ENCODE peak calls at places on chromosomes 7 and 10, in eight cellular contexts. B, O, Z, M, E, X, Q and C are unnamed samples.

GRCh38 chr10:3720228-3721019 is 64.6 kb downstream of the KLF6 start:
- DNase-seq in B (no peak), O (peak; percentile 73), Z (peak; percentile 87), M (peak; percentile 91), E (peak; percentile 47), X (no peak), Q (peak; percentile 92), C (peak; percentile 90)

GRCh38 chr7:38171558-38172403 is 6.3 kb upstream of the STARD3NL start:
- DNase-seq in B (no peak), O (no peak), Z (no peak), M (no peak), E (no peak), X (peak; percentile 83), Q (no peak), C (peak; percentile 49)

GRCh38 chr10:117262296-117263293 is 21.7 kb downstream of the SLC18A2 start:
- DNase-seq in B (no peak), O (no peak), Z (no peak), M (no peak), E (no peak), X (no peak), Q (peak; percentile 59), C (no peak)

GRCh38 chr7:38310601-38311057 is 37.2 kb upstream of the TARP start:
- DNase-seq in B (no peak), O (no peak), Z (no peak), M (peak; percentile 41), E (no peak), X (no peak), Q (no peak), C (peak; percentile 80)

GRCh38 chr7:44489955-44490350 is 505 bp downstream of the NUDCD3 start:
- DNase-seq in B (no peak), O (peak; percentile 65), Z (peak; percentile 41), M (peak; percentile 55), E (no peak), X (no peak), Q (peak; percentile 80), C (peak; percentile 20)

GRCh38 chr10:49049660-49050059 is 65.7 kb downstream of the VSTM4 start:
- DNase-seq in B (no peak), O (no peak), Z (peak; percentile 9), M (no peak), E (no peak), X (no peak), Q (no peak), C (no peak)

GRCh38 chr10:86415583-86415982 is 49.0 kb upstream of the GRID1 start:
- DNase-seq in B (no peak), O (no peak), Z (no peak), M (no peak), E (no peak), X (no peak), Q (no peak), C (no peak)

GRCh38 chr7:134452419-134452827 is 6.5 kb downstream of the AKR1B1 start:
- DNase-seq in B (no peak), O (no peak), Z (no peak), M (no peak), E (no peak), X (no peak), Q (no peak), C (no peak)

GRCh38 chr10:20768849-20769248 is 128.3 kb downstream of the NEBL start:
- DNase-seq in B (no peak), O (no peak), Z (peak; percentile 11), M (peak; percentile 53), E (no peak), X (no peak), Q (no peak), C (no peak)

GRCh38 chr10:48448796-48449195 is 142.3 kb downstream of the MAPK8 start:
- DNase-seq in B (peak; percentile 5), O (no peak), Z (peak; percentile 59), M (peak; percentile 86), E (no peak), X (no peak), Q (no peak), C (no peak)

GRCh38 chr7:144401490-144401889 is 2.0 kb downstream of the NOBOX start:
- DNase-seq in B (no peak), O (no peak), Z (no peak), M (no peak), E (no peak), X (no peak), Q (no peak), C (no peak)

GRCh38 chr7:32154797-32155196 is 84.6 kb upstream of the PDE1C start:
- DNase-seq in B (no peak), O (no peak), Z (peak; percentile 81), M (peak; percentile 29), E (no peak), X (no peak), Q (no peak), C (no peak)

GRCh38 chr7:157657741-157658740 is 321.2 kb downstream of the DNAJB6 start:
- DNase-seq in B (no peak), O (peak; percentile 50), Z (no peak), M (no peak), E (no peak), X (no peak), Q (peak; percentile 50), C (no peak)

GRCh38 chr10:88743999-88744398 is 15.8 kb upstream of the LIPN start:
- DNase-seq in B (no peak), O (no peak), Z (no peak), M (no peak), E (no peak), X (no peak), Q (no peak), C (no peak)

GRCh38 chr7:71710442-71710841 is 578.5 kb downstream of the GALNT17 start:
- DNase-seq in B (peak; percentile 21), O (no peak), Z (no peak), M (no peak), E (no peak), X (no peak), Q (no peak), C (no peak)

GRCh38 chr10:93376372-93377296 is 105.5 kb downstream of the MYOF start:
- DNase-seq in B (no peak), O (peak; percentile 65), Z (peak; percentile 95), M (peak; percentile 90), E (peak; percentile 67), X (peak; percentile 31), Q (no peak), C (peak; percentile 62)

GRCh38 chr10:91198781-91199180 is 21.7 kb upstream of the PCGF5 start:
- DNase-seq in B (no peak), O (no peak), Z (peak; percentile 93), M (peak; percentile 91), E (no peak), X (peak; percentile 68), Q (no peak), C (no peak)

GRCh38 chr7:12315049-12315448 is 88.6 kb downstream of the VWDE start:
- DNase-seq in B (no peak), O (no peak), Z (no peak), M (no peak), E (no peak), X (no peak), Q (no peak), C (no peak)

GRCh38 chr10:5199398-5199797 is 2.8 kb downstream of the AKR1C4 start:
- DNase-seq in B (no peak), O (no peak), Z (no peak), M (no peak), E (no peak), X (no peak), Q (no peak), C (no peak)

GRCh38 chr7:68246189-68246633 is 1249.6 kb downstream of the TYW1 start:
- DNase-seq in B (no peak), O (no peak), Z (no peak), M (no peak), E (no peak), X (no peak), Q (no peak), C (no peak)

GRCh38 chr7:93823621-93824020 is 66.9 kb downstream of the TFPI2 start:
- DNase-seq in B (no peak), O (no peak), Z (no peak), M (no peak), E (no peak), X (no peak), Q (no peak), C (no peak)

GRCh38 chr7:157309990-157310668 is 26.7 kb upstream of the DNAJB6 start:
- DNase-seq in B (no peak), O (no peak), Z (peak; percentile 89), M (peak; percentile 93), E (peak; percentile 88), X (no peak), Q (no peak), C (no peak)

GRCh38 chr10:89419548-89419947 is 5.2 kb downstream of the IFIT5 start:
- DNase-seq in B (no peak), O (no peak), Z (peak; percentile 44), M (peak; percentile 55), E (no peak), X (no peak), Q (no peak), C (no peak)

GRCh38 chr10:15167411-15168295 is 840 bp downstream of the NMT2 start:
- DNase-seq in B (no peak), O (peak; percentile 79), Z (peak; percentile 46), M (peak; percentile 67), E (no peak), X (no peak), Q (peak; percentile 88), C (no peak)
- TF ChIP-seq CTCF in B (no peak), O (peak; percentile 52), Z (peak; percentile 69), M (peak; percentile 38), E (peak; percentile 68), X (peak; percentile 23), Q (no peak), C (no peak)

GRCh38 chr7:132004528-132004927 is 448.1 kb upstream of the PODXL start:
- DNase-seq in B (no peak), O (no peak), Z (peak; percentile 32), M (peak; percentile 24), E (no peak), X (no peak), Q (no peak), C (no peak)
- TF ChIP-seq CTCF in B (no peak), O (no peak), Z (peak; percentile 28), M (peak; percentile 37), E (peak; percentile 43), X (no peak), Q (no peak), C (no peak)

DNA sequence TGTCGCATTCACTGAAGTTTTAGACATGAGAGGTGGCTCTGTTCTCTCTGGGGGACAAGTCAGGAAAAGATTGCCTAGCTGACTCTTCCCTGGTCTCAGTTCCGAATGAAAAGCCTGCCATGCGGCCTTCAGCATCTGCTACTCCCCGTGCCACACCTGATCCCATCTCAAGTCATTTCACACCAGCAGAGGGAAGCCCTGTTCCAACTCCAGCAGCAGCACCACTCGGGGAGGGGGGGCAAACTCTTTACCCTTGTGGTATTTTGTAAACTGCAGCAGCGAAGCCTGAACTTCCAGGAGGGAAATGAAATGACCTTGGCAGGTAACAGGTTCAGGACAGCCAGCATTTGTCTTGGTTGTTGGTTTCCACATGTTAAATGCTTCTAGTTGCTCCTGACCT is 13.8 kb downstream of the LRRC4 start:
- DNase-seq in B (no peak), O (no peak), Z (no peak), M (no peak), E (no peak), X (no peak), Q (no peak), C (no peak)
- TF ChIP-seq CTCF in B (no peak), O (no peak), Z (no peak), M (no peak), E (no peak), X (no peak), Q (no peak), C (no peak)

DNA sequence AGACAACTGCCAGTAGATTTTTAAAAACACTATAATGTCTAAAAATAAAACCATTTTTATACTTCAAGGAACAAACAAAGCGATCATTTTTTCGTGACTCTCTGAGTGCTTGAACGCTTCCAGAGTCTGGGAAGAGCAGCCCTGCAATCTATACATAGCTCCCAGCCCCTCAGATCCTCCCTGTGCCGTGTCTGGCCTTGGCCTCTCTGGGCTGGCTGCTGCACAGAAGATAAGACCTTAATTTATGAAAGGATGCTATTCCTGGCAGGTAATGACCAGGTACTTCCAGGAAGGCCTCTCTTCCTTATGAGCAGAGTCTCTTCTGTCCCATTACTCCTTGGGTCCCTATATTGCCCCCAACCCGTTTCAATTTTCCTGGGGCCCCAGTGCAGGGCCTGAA is 200.9 kb upstream of the AOAH start:
- DNase-seq in B (no peak), O (no peak), Z (no peak), M (no peak), E (no peak), X (no peak), Q (no peak), C (no peak)
- TF ChIP-seq CTCF in B (no peak), O (no peak), Z (no peak), M (no peak), E (no peak), X (no peak), Q (no peak), C (no peak)